ENCODE peak calls at places on chromosome 6, in seven cellular contexts. V is mesothelial cell of epicardium; X is activated CD8-positive, alpha-beta T cell treated with anti-CD3 and anti-CD28 coated beads, Interleukin-2, amount 10 ng/mL, durations not matched to agents 7 days and 5 days; K is AG20443; Z is mesendoderm; J is NT2/D1; A is PC-9. O is an unnamed sample.
A peak's percentile ranks its signal among the peaks of the same experiment; 100 is the strongest.

GRCh38 chr6:137978252-137978896 is 111.3 kb downstream of the TNFAIP3 start:
- DNase-seq in X (no peak), K (no peak), Z (peak; percentile 21), A (peak; percentile 58), V (no peak), J (no peak), O (no peak)

GRCh38 chr6:111605100-111605748 is 454 bp downstream of the TRAF3IP2 start:
- DNase-seq in K (peak; percentile 82), Z (peak; percentile 88), V (peak; percentile 54), A (no peak), X (peak; percentile 49), J (peak; percentile 36), O (no peak)

GRCh38 chr6:109397020-109397419 is 14.8 kb upstream of the CD164 start:
- DNase-seq in A (no peak), K (peak; percentile 57), Z (peak; percentile 23), V (no peak), J (no peak), X (no peak), O (no peak)

GRCh38 chr6:27863962-27864905 is 48.0 kb downstream of the OR2B2 start:
- DNase-seq in X (peak; percentile 64), J (no peak), K (peak; percentile 58), Z (peak; percentile 26), A (no peak), V (no peak), O (no peak)

GRCh38 chr6:126944512-126944911 is 174.0 kb upstream of the RSPO3 start:
- DNase-seq in V (no peak), J (no peak), K (no peak), A (no peak), X (no peak), Z (no peak), O (no peak)

GRCh38 chr6:12010635-12011275 is 1.4 kb upstream of the HIVEP1 start:
- DNase-seq in K (peak; percentile 16), A (peak; percentile 71), V (peak; percentile 64), X (no peak), Z (peak; percentile 91), J (no peak), O (no peak)

GRCh38 chr6:24376875-24377274 is 19.0 kb upstream of the DCDC2 start:
- DNase-seq in Z (no peak), J (no peak), V (no peak), A (no peak), K (no peak), X (no peak), O (no peak)

GRCh38 chr6:71279740-71280139 is 8.9 kb upstream of the OGFRL1 start:
- DNase-seq in X (no peak), K (no peak), A (no peak), J (no peak), V (no peak), Z (no peak), O (no peak)

GRCh38 chr6:28742668-28743270 is 181.0 kb downstream of the TRIM27 start:
- DNase-seq in J (peak; percentile 46), X (no peak), K (no peak), Z (peak; percentile 97), V (no peak), A (peak; percentile 33), O (no peak)

GRCh38 chr6:94362061-94362864 is 942.9 kb upstream of the EPHA7 start:
- DNase-seq in J (no peak), X (no peak), K (no peak), V (no peak), Z (no peak), A (no peak), O (no peak)

GRCh38 chr6:25899580-25900408 is 25.8 kb upstream of the SLC17A3 start:
- DNase-seq in K (no peak), V (no peak), X (no peak), Z (no peak), J (no peak), A (no peak), O (no peak)

O was measured in frontal cortex.